ENCODE peak calls at places on chromosomes 13 and 19, in nine cellular contexts. One of them, this sample, is unnamed.

GRCh38 chr19:18193388-18194207 is 580 bp downstream of the MPV17L2 start:
- DNase-seq in PC-3: peak; percentile 24
- DNase-seq in natural killer cell: no peak
- DNase-seq in activated T-helper 1 cell treated with anti-CD3 and anti-CD28 coated beads, Interleukin-12 subunit alpha, Interleukin-12 subunit beta, Interleukin-2, Interleukin-4 antibody, amounts not matched to agents 30 ng/mL and 10 ng/mL and 1 ng/mL, durations not matched to agents 14 hours and 24 hours and 36 hours: no peak
- DNase-seq in NCI-H510A treated with DMSO at 0.1 percent for 48 hours: no peak
- DNase-seq in stomach: no peak
- DNase-seq in HTR-8/SVneo: no peak
- DNase-seq in DMS 273 treated with DMSO at 0.1 percent for 48 hours: no peak
- DNase-seq in left kidney: peak; percentile 58
- DNase-seq in this sample: no peak

GRCh38 chr13:40127476-40127875 is 472.0 kb downstream of the COG6 start:
- DNase-seq in stomach: no peak
- DNase-seq in DMS 273 treated with DMSO at 0.1 percent for 48 hours: no peak
- DNase-seq in HTR-8/SVneo: no peak
- DNase-seq in NCI-H510A treated with DMSO at 0.1 percent for 48 hours: no peak
- DNase-seq in natural killer cell: no peak
- DNase-seq in PC-3: no peak
- DNase-seq in left kidney: no peak
- DNase-seq in activated T-helper 1 cell treated with anti-CD3 and anti-CD28 coated beads, Interleukin-12 subunit alpha, Interleukin-12 subunit beta, Interleukin-2, Interleukin-4 antibody, amounts not matched to agents 30 ng/mL and 10 ng/mL and 1 ng/mL, durations not matched to agents 14 hours and 24 hours and 36 hours: no peak
- DNase-seq in this sample: no peak

GRCh38 chr19:18674616-18675015 is 8.9 kb upstream of the CRTC1 start:
- DNase-seq in PC-3: peak; percentile 27
- DNase-seq in natural killer cell: no peak
- DNase-seq in left kidney: no peak
- DNase-seq in stomach: no peak
- DNase-seq in NCI-H510A treated with DMSO at 0.1 percent for 48 hours: no peak
- DNase-seq in DMS 273 treated with DMSO at 0.1 percent for 48 hours: peak; percentile 82
- DNase-seq in activated T-helper 1 cell treated with anti-CD3 and anti-CD28 coated beads, Interleukin-12 subunit alpha, Interleukin-12 subunit beta, Interleukin-2, Interleukin-4 antibody, amounts not matched to agents 30 ng/mL and 10 ng/mL and 1 ng/mL, durations not matched to agents 14 hours and 24 hours and 36 hours: no peak
- DNase-seq in HTR-8/SVneo: no peak
- DNase-seq in this sample: no peak

GRCh38 chr19:18603958-18604819 is 2.4 kb downstream of the CRLF1 start:
- DNase-seq in stomach: no peak
- DNase-seq in DMS 273 treated with DMSO at 0.1 percent for 48 hours: no peak
- DNase-seq in natural killer cell: no peak
- DNase-seq in HTR-8/SVneo: no peak
- DNase-seq in activated T-helper 1 cell treated with anti-CD3 and anti-CD28 coated beads, Interleukin-12 subunit alpha, Interleukin-12 subunit beta, Interleukin-2, Interleukin-4 antibody, amounts not matched to agents 30 ng/mL and 10 ng/mL and 1 ng/mL, durations not matched to agents 14 hours and 24 hours and 36 hours: no peak
- DNase-seq in PC-3: no peak
- DNase-seq in left kidney: no peak
- DNase-seq in NCI-H510A treated with DMSO at 0.1 percent for 48 hours: no peak
- DNase-seq in this sample: no peak

GRCh38 chr19:19480688-19481087 is 34.7 kb downstream of the TSSK6 start:
- DNase-seq in activated T-helper 1 cell treated with anti-CD3 and anti-CD28 coated beads, Interleukin-12 subunit alpha, Interleukin-12 subunit beta, Interleukin-2, Interleukin-4 antibody, amounts not matched to agents 30 ng/mL and 10 ng/mL and 1 ng/mL, durations not matched to agents 14 hours and 24 hours and 36 hours: no peak
- DNase-seq in natural killer cell: no peak
- DNase-seq in NCI-H510A treated with DMSO at 0.1 percent for 48 hours: no peak
- DNase-seq in left kidney: no peak
- DNase-seq in DMS 273 treated with DMSO at 0.1 percent for 48 hours: no peak
- DNase-seq in stomach: no peak
- DNase-seq in HTR-8/SVneo: no peak
- DNase-seq in PC-3: no peak
- DNase-seq in this sample: no peak

GRCh38 chr19:3025516-3025890 is 3.6 kb downstream of the TLE2 start:
- DNase-seq in NCI-H510A treated with DMSO at 0.1 percent for 48 hours: no peak
- DNase-seq in left kidney: no peak
- DNase-seq in DMS 273 treated with DMSO at 0.1 percent for 48 hours: no peak
- DNase-seq in natural killer cell: no peak
- DNase-seq in stomach: no peak
- DNase-seq in HTR-8/SVneo: no peak
- DNase-seq in activated T-helper 1 cell treated with anti-CD3 and anti-CD28 coated beads, Interleukin-12 subunit alpha, Interleukin-12 subunit beta, Interleukin-2, Interleukin-4 antibody, amounts not matched to agents 30 ng/mL and 10 ng/mL and 1 ng/mL, durations not matched to agents 14 hours and 24 hours and 36 hours: no peak
- DNase-seq in PC-3: no peak
- DNase-seq in this sample: no peak

GRCh38 chr19:53927745-53928144 is 18.7 kb downstream of the CACNG7 start:
- DNase-seq in PC-3: peak; percentile 78
- DNase-seq in stomach: no peak
- DNase-seq in DMS 273 treated with DMSO at 0.1 percent for 48 hours: no peak
- DNase-seq in NCI-H510A treated with DMSO at 0.1 percent for 48 hours: no peak
- DNase-seq in natural killer cell: no peak
- DNase-seq in activated T-helper 1 cell treated with anti-CD3 and anti-CD28 coated beads, Interleukin-12 subunit alpha, Interleukin-12 subunit beta, Interleukin-2, Interleukin-4 antibody, amounts not matched to agents 30 ng/mL and 10 ng/mL and 1 ng/mL, durations not matched to agents 14 hours and 24 hours and 36 hours: peak; percentile 14
- DNase-seq in left kidney: peak; percentile 93
- DNase-seq in HTR-8/SVneo: peak; percentile 51
- DNase-seq in this sample: no peak

GRCh38 chr13:102724923-102725322 is 30.1 kb upstream of the METTL21C start:
- DNase-seq in HTR-8/SVneo: peak; percentile 22
- DNase-seq in stomach: no peak
- DNase-seq in left kidney: peak; percentile 77
- DNase-seq in PC-3: peak; percentile 56
- DNase-seq in natural killer cell: no peak
- DNase-seq in activated T-helper 1 cell treated with anti-CD3 and anti-CD28 coated beads, Interleukin-12 subunit alpha, Interleukin-12 subunit beta, Interleukin-2, Interleukin-4 antibody, amounts not matched to agents 30 ng/mL and 10 ng/mL and 1 ng/mL, durations not matched to agents 14 hours and 24 hours and 36 hours: no peak
- DNase-seq in NCI-H510A treated with DMSO at 0.1 percent for 48 hours: no peak
- DNase-seq in DMS 273 treated with DMSO at 0.1 percent for 48 hours: no peak
- DNase-seq in this sample: no peak

GRCh38 chr19:16889429-16889882 is 657 bp downstream of the F2RL3 start:
- DNase-seq in activated T-helper 1 cell treated with anti-CD3 and anti-CD28 coated beads, Interleukin-12 subunit alpha, Interleukin-12 subunit beta, Interleukin-2, Interleukin-4 antibody, amounts not matched to agents 30 ng/mL and 10 ng/mL and 1 ng/mL, durations not matched to agents 14 hours and 24 hours and 36 hours: no peak
- DNase-seq in PC-3: peak; percentile 26
- DNase-seq in natural killer cell: no peak
- DNase-seq in HTR-8/SVneo: no peak
- DNase-seq in left kidney: peak; percentile 37
- DNase-seq in stomach: no peak
- DNase-seq in DMS 273 treated with DMSO at 0.1 percent for 48 hours: no peak
- DNase-seq in NCI-H510A treated with DMSO at 0.1 percent for 48 hours: no peak
- DNase-seq in this sample: no peak

GRCh38 chr19:3250675-3251074 is 26.2 kb downstream of the CELF5 start:
- DNase-seq in natural killer cell: peak; percentile 31
- DNase-seq in NCI-H510A treated with DMSO at 0.1 percent for 48 hours: no peak
- DNase-seq in DMS 273 treated with DMSO at 0.1 percent for 48 hours: no peak
- DNase-seq in PC-3: peak; percentile 38
- DNase-seq in HTR-8/SVneo: no peak
- DNase-seq in activated T-helper 1 cell treated with anti-CD3 and anti-CD28 coated beads, Interleukin-12 subunit alpha, Interleukin-12 subunit beta, Interleukin-2, Interleukin-4 antibody, amounts not matched to agents 30 ng/mL and 10 ng/mL and 1 ng/mL, durations not matched to agents 14 hours and 24 hours and 36 hours: peak; percentile 4
- DNase-seq in left kidney: no peak
- DNase-seq in stomach: no peak
- DNase-seq in this sample: no peak

GRCh38 chr13:32650705-32651311 is 64.6 kb downstream of the PDS5B start:
- DNase-seq in stomach: peak; percentile 59
- DNase-seq in natural killer cell: no peak
- DNase-seq in NCI-H510A treated with DMSO at 0.1 percent for 48 hours: no peak
- DNase-seq in left kidney: peak; percentile 84
- DNase-seq in PC-3: peak; percentile 75
- DNase-seq in activated T-helper 1 cell treated with anti-CD3 and anti-CD28 coated beads, Interleukin-12 subunit alpha, Interleukin-12 subunit beta, Interleukin-2, Interleukin-4 antibody, amounts not matched to agents 30 ng/mL and 10 ng/mL and 1 ng/mL, durations not matched to agents 14 hours and 24 hours and 36 hours: peak; percentile 42
- DNase-seq in HTR-8/SVneo: peak; percentile 26
- DNase-seq in DMS 273 treated with DMSO at 0.1 percent for 48 hours: peak; percentile 30
- DNase-seq in this sample: peak; percentile 41

GRCh38 chr19:50974702-50975555 is 5.5 kb upstream of the KLK6 start:
- DNase-seq in activated T-helper 1 cell treated with anti-CD3 and anti-CD28 coated beads, Interleukin-12 subunit alpha, Interleukin-12 subunit beta, Interleukin-2, Interleukin-4 antibody, amounts not matched to agents 30 ng/mL and 10 ng/mL and 1 ng/mL, durations not matched to agents 14 hours and 24 hours and 36 hours: no peak
- DNase-seq in natural killer cell: no peak
- DNase-seq in left kidney: peak; percentile 77
- DNase-seq in DMS 273 treated with DMSO at 0.1 percent for 48 hours: no peak
- DNase-seq in HTR-8/SVneo: no peak
- DNase-seq in NCI-H510A treated with DMSO at 0.1 percent for 48 hours: no peak
- DNase-seq in stomach: no peak
- DNase-seq in PC-3: no peak
- DNase-seq in this sample: no peak

GRCh38 chr13:42876270-42876714 is 94.9 kb downstream of the FAM216B start:
- DNase-seq in natural killer cell: no peak
- DNase-seq in PC-3: no peak
- DNase-seq in HTR-8/SVneo: no peak
- DNase-seq in DMS 273 treated with DMSO at 0.1 percent for 48 hours: no peak
- DNase-seq in left kidney: no peak
- DNase-seq in stomach: no peak
- DNase-seq in activated T-helper 1 cell treated with anti-CD3 and anti-CD28 coated beads, Interleukin-12 subunit alpha, Interleukin-12 subunit beta, Interleukin-2, Interleukin-4 antibody, amounts not matched to agents 30 ng/mL and 10 ng/mL and 1 ng/mL, durations not matched to agents 14 hours and 24 hours and 36 hours: no peak
- DNase-seq in NCI-H510A treated with DMSO at 0.1 percent for 48 hours: no peak
- DNase-seq in this sample: no peak

GRCh38 chr13:22176968-22177545 is 506.2 kb downstream of the FGF9 start:
- DNase-seq in activated T-helper 1 cell treated with anti-CD3 and anti-CD28 coated beads, Interleukin-12 subunit alpha, Interleukin-12 subunit beta, Interleukin-2, Interleukin-4 antibody, amounts not matched to agents 30 ng/mL and 10 ng/mL and 1 ng/mL, durations not matched to agents 14 hours and 24 hours and 36 hours: no peak
- DNase-seq in PC-3: no peak
- DNase-seq in natural killer cell: no peak
- DNase-seq in left kidney: no peak
- DNase-seq in HTR-8/SVneo: no peak
- DNase-seq in stomach: no peak
- DNase-seq in DMS 273 treated with DMSO at 0.1 percent for 48 hours: no peak
- DNase-seq in NCI-H510A treated with DMSO at 0.1 percent for 48 hours: peak; percentile 6
- DNase-seq in this sample: no peak

GRCh38 chr19:52351512-52351911 is 15.5 kb downstream of the ZNF610 start:
- DNase-seq in natural killer cell: no peak
- DNase-seq in stomach: no peak
- DNase-seq in activated T-helper 1 cell treated with anti-CD3 and anti-CD28 coated beads, Interleukin-12 subunit alpha, Interleukin-12 subunit beta, Interleukin-2, Interleukin-4 antibody, amounts not matched to agents 30 ng/mL and 10 ng/mL and 1 ng/mL, durations not matched to agents 14 hours and 24 hours and 36 hours: no peak
- DNase-seq in left kidney: peak; percentile 50
- DNase-seq in DMS 273 treated with DMSO at 0.1 percent for 48 hours: no peak
- DNase-seq in HTR-8/SVneo: no peak
- DNase-seq in NCI-H510A treated with DMSO at 0.1 percent for 48 hours: no peak
- DNase-seq in PC-3: no peak
- DNase-seq in this sample: no peak

GRCh38 chr19:1449467-1450442 is at the start of gene APC2:
- DNase-seq in natural killer cell: no peak
- DNase-seq in DMS 273 treated with DMSO at 0.1 percent for 48 hours: no peak
- DNase-seq in stomach: no peak
- DNase-seq in NCI-H510A treated with DMSO at 0.1 percent for 48 hours: no peak
- DNase-seq in left kidney: peak; percentile 89
- DNase-seq in activated T-helper 1 cell treated with anti-CD3 and anti-CD28 coated beads, Interleukin-12 subunit alpha, Interleukin-12 subunit beta, Interleukin-2, Interleukin-4 antibody, amounts not matched to agents 30 ng/mL and 10 ng/mL and 1 ng/mL, durations not matched to agents 14 hours and 24 hours and 36 hours: no peak
- DNase-seq in HTR-8/SVneo: no peak
- DNase-seq in PC-3: no peak
- DNase-seq in this sample: no peak

GRCh38 chr13:66974889-66975288 is 255.2 kb downstream of the PCDH9 start:
- DNase-seq in NCI-H510A treated with DMSO at 0.1 percent for 48 hours: no peak
- DNase-seq in PC-3: no peak
- DNase-seq in HTR-8/SVneo: no peak
- DNase-seq in left kidney: no peak
- DNase-seq in activated T-helper 1 cell treated with anti-CD3 and anti-CD28 coated beads, Interleukin-12 subunit alpha, Interleukin-12 subunit beta, Interleukin-2, Interleukin-4 antibody, amounts not matched to agents 30 ng/mL and 10 ng/mL and 1 ng/mL, durations not matched to agents 14 hours and 24 hours and 36 hours: no peak
- DNase-seq in natural killer cell: no peak
- DNase-seq in stomach: no peak
- DNase-seq in DMS 273 treated with DMSO at 0.1 percent for 48 hours: no peak
- DNase-seq in this sample: no peak

GRCh38 chr13:112703935-112704633 is 14.2 kb downstream of the ATP11A start:
- DNase-seq in stomach: no peak
- DNase-seq in PC-3: no peak
- DNase-seq in HTR-8/SVneo: no peak
- DNase-seq in activated T-helper 1 cell treated with anti-CD3 and anti-CD28 coated beads, Interleukin-12 subunit alpha, Interleukin-12 subunit beta, Interleukin-2, Interleukin-4 antibody, amounts not matched to agents 30 ng/mL and 10 ng/mL and 1 ng/mL, durations not matched to agents 14 hours and 24 hours and 36 hours: no peak
- DNase-seq in natural killer cell: no peak
- DNase-seq in left kidney: peak; percentile 86
- DNase-seq in DMS 273 treated with DMSO at 0.1 percent for 48 hours: no peak
- DNase-seq in NCI-H510A treated with DMSO at 0.1 percent for 48 hours: no peak
- DNase-seq in this sample: no peak

GRCh38 chr19:2495130-2495641 is 19.3 kb downstream of the GADD45B start:
- DNase-seq in stomach: peak; percentile 96
- DNase-seq in left kidney: peak; percentile 56
- DNase-seq in natural killer cell: peak; percentile 30
- DNase-seq in NCI-H510A treated with DMSO at 0.1 percent for 48 hours: no peak
- DNase-seq in PC-3: peak; percentile 71
- DNase-seq in activated T-helper 1 cell treated with anti-CD3 and anti-CD28 coated beads, Interleukin-12 subunit alpha, Interleukin-12 subunit beta, Interleukin-2, Interleukin-4 antibody, amounts not matched to agents 30 ng/mL and 10 ng/mL and 1 ng/mL, durations not matched to agents 14 hours and 24 hours and 36 hours: no peak
- DNase-seq in DMS 273 treated with DMSO at 0.1 percent for 48 hours: no peak
- DNase-seq in HTR-8/SVneo: no peak
- DNase-seq in this sample: no peak

GRCh38 chr13:68234278-68234677 is 1004.1 kb upstream of the PCDH9 start:
- DNase-seq in NCI-H510A treated with DMSO at 0.1 percent for 48 hours: no peak
- DNase-seq in natural killer cell: no peak
- DNase-seq in activated T-helper 1 cell treated with anti-CD3 and anti-CD28 coated beads, Interleukin-12 subunit alpha, Interleukin-12 subunit beta, Interleukin-2, Interleukin-4 antibody, amounts not matched to agents 30 ng/mL and 10 ng/mL and 1 ng/mL, durations not matched to agents 14 hours and 24 hours and 36 hours: no peak
- DNase-seq in HTR-8/SVneo: no peak
- DNase-seq in left kidney: peak; percentile 30
- DNase-seq in PC-3: peak; percentile 15
- DNase-seq in stomach: no peak
- DNase-seq in DMS 273 treated with DMSO at 0.1 percent for 48 hours: no peak
- DNase-seq in this sample: no peak

GRCh38 chr19:51696606-51697005 is 3.5 kb downstream of the SPACA6 start:
- DNase-seq in DMS 273 treated with DMSO at 0.1 percent for 48 hours: no peak
- DNase-seq in activated T-helper 1 cell treated with anti-CD3 and anti-CD28 coated beads, Interleukin-12 subunit alpha, Interleukin-12 subunit beta, Interleukin-2, Interleukin-4 antibody, amounts not matched to agents 30 ng/mL and 10 ng/mL and 1 ng/mL, durations not matched to agents 14 hours and 24 hours and 36 hours: no peak
- DNase-seq in left kidney: no peak
- DNase-seq in natural killer cell: no peak
- DNase-seq in stomach: peak; percentile 8
- DNase-seq in NCI-H510A treated with DMSO at 0.1 percent for 48 hours: no peak
- DNase-seq in PC-3: no peak
- DNase-seq in HTR-8/SVneo: no peak
- DNase-seq in this sample: no peak

GRCh38 chr13:57634829-57635165 is 3.3 kb downstream of the PCDH17 start:
- DNase-seq in NCI-H510A treated with DMSO at 0.1 percent for 48 hours: no peak
- DNase-seq in natural killer cell: no peak
- DNase-seq in left kidney: no peak
- DNase-seq in DMS 273 treated with DMSO at 0.1 percent for 48 hours: no peak
- DNase-seq in PC-3: no peak
- DNase-seq in stomach: no peak
- DNase-seq in activated T-helper 1 cell treated with anti-CD3 and anti-CD28 coated beads, Interleukin-12 subunit alpha, Interleukin-12 subunit beta, Interleukin-2, Interleukin-4 antibody, amounts not matched to agents 30 ng/mL and 10 ng/mL and 1 ng/mL, durations not matched to agents 14 hours and 24 hours and 36 hours: no peak
- DNase-seq in HTR-8/SVneo: no peak
- DNase-seq in this sample: no peak

GRCh38 chr13:111604087-111604486 is 283.6 kb downstream of the TEX29 start:
- DNase-seq in NCI-H510A treated with DMSO at 0.1 percent for 48 hours: no peak
- DNase-seq in stomach: no peak
- DNase-seq in activated T-helper 1 cell treated with anti-CD3 and anti-CD28 coated beads, Interleukin-12 subunit alpha, Interleukin-12 subunit beta, Interleukin-2, Interleukin-4 antibody, amounts not matched to agents 30 ng/mL and 10 ng/mL and 1 ng/mL, durations not matched to agents 14 hours and 24 hours and 36 hours: no peak
- DNase-seq in HTR-8/SVneo: no peak
- DNase-seq in DMS 273 treated with DMSO at 0.1 percent for 48 hours: no peak
- DNase-seq in natural killer cell: no peak
- DNase-seq in left kidney: no peak
- DNase-seq in PC-3: no peak
- DNase-seq in this sample: no peak

GRCh38 chr19:15107056-15108010 is at the start of gene SYDE1:
- DNase-seq in left kidney: peak; percentile 85
- DNase-seq in natural killer cell: no peak
- DNase-seq in HTR-8/SVneo: peak; percentile 86
- DNase-seq in stomach: no peak
- DNase-seq in PC-3: peak; percentile 44
- DNase-seq in DMS 273 treated with DMSO at 0.1 percent for 48 hours: no peak
- DNase-seq in NCI-H510A treated with DMSO at 0.1 percent for 48 hours: no peak
- DNase-seq in activated T-helper 1 cell treated with anti-CD3 and anti-CD28 coated beads, Interleukin-12 subunit alpha, Interleukin-12 subunit beta, Interleukin-2, Interleukin-4 antibody, amounts not matched to agents 30 ng/mL and 10 ng/mL and 1 ng/mL, durations not matched to agents 14 hours and 24 hours and 36 hours: no peak
- DNase-seq in this sample: no peak